ENCODE peak calls at places on chromosomes 16 and 17, in seven cellular contexts. P, G, D, I, H, X and Q are unnamed samples.

GRCh38 chr16:79110242-79110641 is 490.3 kb downstream of the MAF start:
- DNase-seq in I (no peak), D (peak), H (no peak), X (no peak), P (no peak), G (no peak), Q (no peak)

GRCh38 chr17:47917581-47917980 is 21.5 kb downstream of the SP2 start:
- DNase-seq in P (peak), D (no peak), I (no peak), X (no peak), H (no peak), G (no peak), Q (no peak)

GRCh38 chr16:47523342-47524006 is 62.3 kb downstream of the PHKB start:
- DNase-seq in H (no peak), G (no peak), I (peak), D (no peak), X (no peak), P (no peak), Q (peak)

GRCh38 chr17:74282587-74283370 is 8.7 kb downstream of the DNAI2 start:
- DNase-seq in H (no peak), I (peak), G (peak), X (peak), P (peak), D (no peak), Q (peak)

GRCh38 chr17:2853722-2854580 is 57.7 kb downstream of the RAP1GAP2 start:
- DNase-seq in H (no peak), X (no peak), D (no peak), I (no peak), G (no peak), P (no peak), Q (peak)

GRCh38 chr16:59324462-59324861 is 590.3 kb upstream of the GOT2 start:
- DNase-seq in I (no peak), P (no peak), D (no peak), G (no peak), X (no peak), H (no peak), Q (peak)

GRCh38 chr17:5665164-5665563 is 80.9 kb upstream of the NLRP1 start:
- DNase-seq in H (no peak), P (no peak), G (no peak), D (peak), I (no peak), X (no peak), Q (no peak)

GRCh38 chr16:50024684-50025543 is at the start of gene CNEP1R1:
- DNase-seq in H (peak), I (peak), D (peak), G (peak), X (peak), P (peak), Q (peak)

GRCh38 chr16:47142469-47143328 is 1.0 kb downstream of the NETO2 start:
- DNase-seq in H (no peak), X (no peak), D (no peak), P (peak), G (no peak), I (peak), Q (peak)